ENCODE peak calls at places on chromosome 16, in four cellular contexts. P, D, F and J are unnamed samples.
A peak's percentile ranks its signal among the peaks of the same experiment; 100 is the strongest.

GRCh38 chr16:9647981-9648701 is 534.1 kb downstream of the GRIN2A start:
- DNase-seq in D (no peak), F (peak; percentile 27), P (no peak), J (no peak)

GRCh38 chr16:50571786-50572185 is 23.6 kb downstream of the NKD1 start:
- DNase-seq in D (no peak), F (no peak), P (no peak), J (no peak)

GRCh38 chr16:20166531-20167235 is 93.0 kb upstream of the GPR139 start:
- DNase-seq in P (no peak), F (no peak), D (no peak), J (no peak)

GRCh38 chr16:11105038-11105903 is 150.7 kb downstream of the SOCS1 start:
- DNase-seq in P (peak; percentile 83), D (peak; percentile 51), F (no peak), J (peak; percentile 72)

GRCh38 chr16:1333149-1333812 is at the start of gene BAIAP3:
- DNase-seq in P (no peak), F (peak; percentile 86), D (peak; percentile 87), J (no peak)

GRCh38 chr16:50204426-50205108 is 51.5 kb downstream of the TENT4B start:
- DNase-seq in P (no peak), D (no peak), F (no peak), J (no peak)

GRCh38 chr16:12804395-12804794 is 708 bp upstream of the CPPED1 start:
- DNase-seq in P (no peak), D (no peak), F (no peak), J (no peak)

GRCh38 chr16:89700649-89701424 is 668 bp downstream of the SPATA2L start:
- DNase-seq in D (peak; percentile 80), P (peak; percentile 35), F (peak; percentile 54), J (peak; percentile 76)

GRCh38 chr16:31134625-31135534 is 647 bp downstream of the PRSS8 start:
- DNase-seq in F (no peak), D (no peak), P (no peak), J (no peak)

GRCh38 chr16:4075534-4075933 is 40.7 kb downstream of the ADCY9 start:
- DNase-seq in F (no peak), D (no peak), P (no peak), J (no peak)

GRCh38 chr16:727291-727977 is 528 bp downstream of the HAGHL start:
- DNase-seq in D (peak; percentile 80), P (no peak), F (no peak), J (peak; percentile 62)

GRCh38 chr16:19330801-19331484 is 45.4 kb downstream of the CLEC19A start:
- DNase-seq in P (peak; percentile 64), F (no peak), D (no peak), J (no peak)

GRCh38 chr16:65947951-65948350 is 418.5 kb upstream of the CDH5 start:
- DNase-seq in D (no peak), F (no peak), P (no peak), J (no peak)

GRCh38 chr16:69522732-69523404 is 42.9 kb upstream of the NFAT5 start:
- DNase-seq in F (peak; percentile 57), D (no peak), P (no peak), J (no peak)

GRCh38 chr16:10708969-10709368 is 14.2 kb upstream of the TEKT5 start:
- DNase-seq in F (no peak), P (no peak), D (no peak), J (no peak)

GRCh38 chr16:70428178-70428998 is 10.5 kb downstream of the ST3GAL2 start:
- DNase-seq in F (peak; percentile 43), P (peak; percentile 94), D (no peak), J (peak; percentile 81)

GRCh38 chr16:65666132-65666869 is 544.4 kb upstream of the CDH11 start:
- DNase-seq in P (peak; percentile 82), F (no peak), D (no peak), J (no peak)

GRCh38 chr16:81385031-81385756 is 59.4 kb upstream of the CMIP start:
- DNase-seq in D (no peak), P (no peak), F (no peak), J (no peak)

GRCh38 chr16:75621170-75621477 is 2.0 kb downstream of the ADAT1 start:
- DNase-seq in P (peak; percentile 65), F (peak; percentile 30), D (no peak), J (no peak)

GRCh38 chr16:46607529-46607928 is 13.7 kb downstream of the SHCBP1 start:
- DNase-seq in P (peak; percentile 76), D (no peak), F (no peak), J (no peak)

GRCh38 chr16:81415757-81416156 is 28.9 kb upstream of the CMIP start:
- DNase-seq in D (no peak), P (no peak), F (no peak), J (no peak)

GRCh38 chr16:9297437-9298113 is 206.1 kb downstream of the HAPSTR1 start:
- DNase-seq in F (peak; percentile 75), P (no peak), D (no peak), J (no peak)

GRCh38 chr16:12462690-12463646 is 340.7 kb downstream of the CPPED1 start:
- DNase-seq in P (peak; percentile 70), F (no peak), D (no peak), J (no peak)

GRCh38 chr16:16036359-16036792 is 87.0 kb downstream of the ABCC1 start:
- DNase-seq in F (no peak), D (no peak), P (no peak), J (no peak)

GRCh38 chr16:50309156-50309526 is 42.8 kb downstream of the ADCY7 start:
- DNase-seq in P (no peak), F (no peak), D (no peak), J (no peak)

GRCh38 chr16:85417156-85417860 is 195.8 kb upstream of the GSE1 start:
- DNase-seq in F (no peak), D (no peak), P (no peak), J (no peak)